ENCODE peak calls at places on chromosomes 7 and 10, in ten cellular contexts. O is tibial nerve, Z is HCT116, F is endothelial cell of umbilical vein, R is uterus, D is stomach, Y is esophagus muscularis mucosa, C is ovary, A is IMR-90, H is sigmoid colon. L is an unnamed sample. For H3K4me1, the result is how much of the 10 kb centered on the place peaks cover.

GRCh38 chr10:5088703-5089261 is 5.4 kb upstream of the AKR1C3 start:
- DNase-seq in O (no peak), H (no peak), C (no peak), D (no peak), Z (no peak), A (no peak), R (no peak), F (no peak), Y (no peak), L (no peak)

GRCh38 chr7:143362126-143362961 is at the start of gene FAM131B:
- DNase-seq in C (no peak), R (no peak), O (no peak), Z (no peak), A (no peak), Y (no peak), F (no peak), H (peak), D (no peak), L (no peak)

GRCh38 chr7:142434666-142435174 is 176.9 kb upstream of the PRSS58 start:
- DNase-seq in A (no peak), Y (no peak), D (no peak), Z (no peak), H (no peak), O (no peak), C (no peak), R (no peak), F (no peak), L (no peak)

GRCh38 chr10:93403741-93404354 is 78.3 kb downstream of the MYOF start:
- DNase-seq in R (no peak), F (peak), H (no peak), C (no peak), D (no peak), O (no peak), Y (no peak), Z (no peak), A (no peak), L (no peak)

GRCh38 chr10:117217196-117217761 is 20.0 kb downstream of the KCNK18 start:
- DNase-seq in Y (no peak), R (no peak), H (peak), Z (no peak), D (no peak), A (no peak), O (no peak), C (no peak), F (no peak), L (no peak)

GRCh38 chr10:123974406-123974805 is 82.8 kb upstream of the CPXM2 start:
- DNase-seq in F (peak), A (peak), H (no peak), Z (peak), R (no peak), D (no peak), C (no peak), Y (peak), O (no peak), L (no peak)

GRCh38 chr7:141702047-141702567 is at the start of gene DENND11:
- DNase-seq in F (peak), R (peak), O (no peak), H (no peak), A (peak), D (peak), C (peak), Z (no peak), Y (no peak), L (no peak)

GRCh38 chr10:94403034-94403822 is 887 bp downstream of the TBC1D12 start:
- DNase-seq in C (peak), F (peak), Z (peak), R (peak), Y (no peak), O (peak), A (peak), D (peak), H (peak), L (peak)

GRCh38 chr10:69729326-69730048 is 72.2 kb upstream of the COL13A1 start:
- DNase-seq in H (peak), R (no peak), F (no peak), D (no peak), O (no peak), A (no peak), C (no peak), Y (no peak), Z (no peak), L (no peak)

GRCh38 chr10:122164028-122164601 is 107.0 kb upstream of the BTBD16 start:
- DNase-seq in F (no peak), Z (no peak), C (no peak), A (no peak), R (no peak), O (no peak), Y (no peak), D (no peak), H (no peak), L (no peak)

GRCh38 chr10:27865221-27865635 is 119.6 kb upstream of the MKX start:
- DNase-seq in C (no peak), Y (no peak), A (peak), Z (peak), R (no peak), O (no peak), D (no peak), H (no peak), F (peak), L (no peak)

GRCh38 chr7:14419554-14419953 is 430.1 kb upstream of the ETV1 start:
- DNase-seq in C (no peak), F (no peak), A (no peak), R (no peak), H (no peak), Z (no peak), D (no peak), O (no peak), Y (no peak), L (no peak)

GRCh38 chr7:1670894-1671875 is 1.1 kb downstream of the ELFN1 start:
- DNase-seq in Y (no peak), A (no peak), R (no peak), Z (no peak), H (peak), O (peak), C (peak), F (no peak), D (no peak), L (no peak)

GRCh38 chr10:129696636-129697035 is 229.6 kb downstream of the MGMT start:
- DNase-seq in F (no peak), O (no peak), A (no peak), Z (no peak), Y (no peak), D (no peak), C (no peak), H (no peak), R (no peak), L (no peak)

GRCh38 chr7:80439894-80440811 is 71.7 kb downstream of the GNAT3 start:
- DNase-seq in D (no peak), R (no peak), Y (no peak), A (peak), Z (no peak), O (no peak), H (no peak), F (peak), C (no peak), L (no peak)

GRCh38 chr10:73889014-73889413 is 14.7 kb upstream of the CAMK2G start:
- DNase-seq in F (no peak), A (peak), Y (no peak), H (peak), D (peak), Z (peak), O (no peak), C (no peak), R (peak), L (no peak)

GRCh38 chr7:74658171-74659004 is 870 bp downstream of the GTF2I start:
- DNase-seq in O (peak), F (peak), R (peak), A (peak), H (peak), D (peak), Y (peak), C (peak), Z (peak), L (peak)
- TF ChIP-seq POLR2A in O (peak), F (no peak), R (peak), A (no peak), H (no peak), D (no peak), Y (no peak), C (no peak), Z (no peak), L (no peak)

DNA sequence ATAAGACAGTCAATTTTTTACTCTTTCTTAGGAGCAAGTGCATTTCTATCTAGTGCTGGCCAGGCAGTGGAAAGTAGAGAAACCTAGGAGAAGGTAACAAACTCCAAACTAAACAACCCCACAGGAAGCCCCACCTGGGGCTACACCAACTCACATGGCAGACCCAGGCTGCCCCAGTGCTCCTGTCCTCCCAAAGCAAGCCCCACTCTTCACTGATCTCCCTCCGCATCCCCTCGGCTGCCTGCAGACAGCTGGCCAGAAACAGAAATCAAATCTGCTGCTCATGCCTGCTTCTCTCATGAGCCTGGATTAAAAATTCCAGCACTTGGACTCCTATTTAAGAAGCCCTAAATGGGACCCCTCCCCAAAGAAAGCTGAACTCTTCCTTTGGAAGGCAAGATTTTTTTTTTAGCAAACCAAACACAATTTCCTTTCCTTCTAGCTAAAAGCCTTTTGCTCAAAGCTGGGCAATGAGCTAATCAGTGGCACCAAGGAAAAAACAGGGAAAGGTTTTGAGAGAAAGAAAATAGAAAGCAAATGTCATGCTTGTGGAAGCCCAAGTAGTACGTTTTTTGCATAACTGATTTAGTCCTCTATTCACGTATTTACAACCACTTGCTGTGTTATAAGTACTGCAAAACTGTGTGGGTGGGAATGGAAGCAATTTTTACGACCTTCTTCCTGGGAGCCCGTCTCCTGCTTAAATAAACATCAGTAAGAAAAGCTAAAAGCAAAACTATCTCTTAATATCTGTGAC is 10.7 kb downstream of the PDE1C start:
- DNase-seq in Y (no peak), F (no peak), O (no peak), D (no peak), H (no peak), C (no peak), R (no peak), A (peak), Z (no peak), L (no peak)
- H3K4me1 ChIP-seq in Y (half or more), F (under half), O (under half), D (under half), H (under half), C (under half), R (under half), A (under half), Z (under half), L (under half)

DNA sequence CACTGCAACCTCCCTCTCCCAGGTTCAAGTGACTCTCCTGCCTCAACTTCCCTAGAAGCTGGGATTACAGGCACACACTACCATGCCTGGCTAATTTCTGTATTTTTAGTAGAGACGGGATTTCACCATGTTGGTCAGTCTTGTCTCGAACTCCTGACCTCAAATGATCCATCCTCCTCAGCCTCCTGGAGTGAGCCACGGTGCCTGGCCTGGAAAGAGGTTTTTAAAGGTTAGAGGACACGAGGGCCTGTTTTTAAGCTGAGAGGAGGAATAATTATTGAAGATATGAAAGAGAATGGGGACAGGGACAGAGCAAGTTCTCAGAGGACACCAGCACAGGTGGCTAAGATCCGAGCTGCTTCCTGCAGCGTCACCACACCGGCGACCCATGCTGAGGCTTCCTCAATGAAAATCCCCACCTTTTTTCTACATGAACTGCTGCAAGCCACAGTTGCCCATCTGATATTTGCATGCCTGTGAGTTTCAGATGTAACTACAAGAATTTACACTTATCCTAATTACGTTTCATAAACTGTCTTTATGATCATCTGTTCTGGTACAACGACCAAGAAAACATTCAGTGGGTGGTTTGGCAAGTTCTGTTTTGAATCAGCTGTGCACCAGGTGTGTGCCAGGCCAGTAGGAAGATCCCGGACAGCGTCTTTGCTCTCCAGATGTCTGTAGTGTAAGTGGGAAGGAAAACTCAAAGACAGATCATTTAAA is 76.0 kb downstream of the HIP1 start:
- DNase-seq in H (no peak), A (no peak), R (no peak), O (no peak), F (no peak), Y (no peak), C (no peak), Z (no peak), D (no peak), L (no peak)
- TF ChIP-seq POLR2A in H (no peak), A (no peak), R (no peak), O (no peak), F (no peak), Y (no peak), C (no peak), Z (no peak), D (no peak), L (no peak)

GRCh38 chr7:50309130-50309478 is 4.6 kb downstream of the IKZF1 start:
- DNase-seq in R (no peak), D (no peak), F (no peak), Y (no peak), C (no peak), Z (no peak), A (no peak), O (no peak), H (no peak), L (no peak)
- H3K4me1 ChIP-seq in R (under half), D (under half), F (under half), Y (under half), C (under half), Z (under half), A (under half), O (under half), H (under half), L (under half)

GRCh38 chr10:12180221-12180974 is 15.3 kb downstream of the NUDT5 start:
- DNase-seq in F (no peak), H (no peak), D (no peak), A (no peak), O (no peak), R (no peak), Z (no peak), C (no peak), Y (no peak), L (no peak)
- TF ChIP-seq POLR2A in F (no peak), H (no peak), D (no peak), A (no peak), O (no peak), R (no peak), Z (no peak), C (no peak), Y (no peak), L (no peak)